ENCODE peak calls at places on chromosome 12, in six cellular contexts. P is AG20443, L is NB4, R is endothelial cell of umbilical vein, Y is hippocampal formation, J is hypothalamus. A is an unnamed sample.

GRCh38 chr12:94171595-94171930 is 23.2 kb downstream of the PLXNC1 start:
- DNase-seq in R (no peak), Y (no peak), J (no peak), P (no peak), L (no peak), A (no peak)

GRCh38 chr12:112347521-112347920 is 34.7 kb downstream of the HECTD4 start:
- DNase-seq in Y (no peak), R (no peak), P (peak; percentile 37), L (peak; percentile 25), J (no peak), A (peak; percentile 90)

GRCh38 chr12:24561411-24561871 is 387.5 kb downstream of the BCAT1 start:
- DNase-seq in R (no peak), L (no peak), J (no peak), Y (no peak), P (peak; percentile 27), A (peak; percentile 82)

GRCh38 chr12:126193190-126193589 is 1128.0 kb downstream of the AACS start:
- DNase-seq in P (no peak), Y (no peak), J (no peak), L (no peak), R (no peak), A (no peak)

GRCh38 chr12:93894391-93895095 is 217.4 kb downstream of the CRADD start:
- DNase-seq in J (peak; percentile 85), P (peak; percentile 70), Y (peak; percentile 69), R (no peak), L (no peak), A (no peak)

GRCh38 chr12:44403185-44403584 is 472.9 kb downstream of the NELL2 start:
- DNase-seq in P (no peak), J (no peak), Y (no peak), R (no peak), L (no peak), A (no peak)

GRCh38 chr12:126663304-126664094 is 1598.3 kb downstream of the AACS start:
- DNase-seq in Y (no peak), J (no peak), R (no peak), P (no peak), L (peak; percentile 58), A (peak; percentile 66)

GRCh38 chr12:49832836-49833421 is 4.7 kb upstream of the NCKAP5L start:
- DNase-seq in R (no peak), P (peak; percentile 58), L (no peak), J (no peak), Y (no peak), A (peak; percentile 13)

GRCh38 chr12:120688527-120689071 is 1.6 kb downstream of the MLEC start:
- DNase-seq in P (peak; percentile 25), R (peak; percentile 72), Y (no peak), L (peak; percentile 84), J (no peak), A (peak; percentile 56)

GRCh38 chr12:95116773-95117172 is 43.4 kb upstream of the NR2C1 start:
- DNase-seq in Y (no peak), L (no peak), J (no peak), R (no peak), P (no peak), A (no peak)

GRCh38 chr12:46187023-46187422 is 81.8 kb downstream of the SLC38A1 start:
- DNase-seq in L (no peak), R (no peak), P (peak; percentile 18), Y (peak; percentile 21), J (no peak), A (no peak)

GRCh38 chr12:87813476-87814234 is 215.5 kb downstream of the C12orf50 start:
- DNase-seq in R (no peak), P (peak; percentile 26), L (no peak), Y (no peak), J (no peak), A (no peak)

GRCh38 chr12:24838531-24838950 is 110.4 kb downstream of the BCAT1 start:
- DNase-seq in Y (no peak), P (peak; percentile 83), L (peak; percentile 83), R (no peak), J (no peak), A (no peak)

GRCh38 chr12:108985750-108986149 is 35.1 kb downstream of the SVOP start:
- DNase-seq in Y (no peak), R (no peak), L (no peak), P (no peak), J (no peak), A (no peak)

GRCh38 chr12:104450700-104451099 is 6.0 kb upstream of the CHST11 start:
- DNase-seq in J (no peak), P (no peak), Y (no peak), R (no peak), L (no peak), A (no peak)

GRCh38 chr12:113658030-113658655 is 186.5 kb upstream of the LHX5 start:
- DNase-seq in J (no peak), L (no peak), P (no peak), R (no peak), Y (no peak), A (peak; percentile 46)

GRCh38 chr12:108694812-108695278 is 36.5 kb downstream of the CORO1C start:
- DNase-seq in J (no peak), R (peak; percentile 53), Y (no peak), P (no peak), L (no peak), A (no peak)

GRCh38 chr12:51938744-51939143 is 12.8 kb upstream of the ACVR1B start:
- DNase-seq in Y (no peak), J (no peak), L (no peak), R (no peak), P (no peak), A (peak; percentile 43)

GRCh38 chr12:53214687-53215455 is 7.8 kb upstream of the ITGB7 start:
- DNase-seq in L (no peak), P (no peak), R (peak; percentile 61), Y (no peak), J (no peak), A (peak; percentile 62)

GRCh38 chr12:52189376-52190174 is 2.2 kb downstream of the KRT80 start:
- DNase-seq in Y (no peak), R (no peak), J (no peak), L (peak; percentile 74), P (peak; percentile 73), A (no peak)

GRCh38 chr12:15143467-15143866 is 77.8 kb downstream of the RERG start:
- DNase-seq in P (no peak), J (no peak), L (no peak), Y (no peak), R (no peak), A (no peak)

GRCh38 chr12:18723752-18724151 is 14.1 kb downstream of the PLCZ1 start:
- DNase-seq in Y (no peak), P (no peak), J (no peak), R (no peak), L (peak; percentile 58), A (no peak)

GRCh38 chr12:6386522-6386921 is 2.6 kb downstream of the LTBR start:
- DNase-seq in J (no peak), Y (no peak), R (no peak), P (no peak), L (no peak), A (no peak)

GRCh38 chr12:131132118-131132892 is 178.6 kb downstream of the ADGRD1 start:
- DNase-seq in Y (no peak), R (no peak), L (peak; percentile 76), J (peak; percentile 23), P (peak; percentile 81), A (peak; percentile 43)

GRCh38 chr12:77151030-77151429 is 85.7 kb upstream of the E2F7 start:
- DNase-seq in P (no peak), R (no peak), Y (no peak), J (no peak), L (no peak), A (peak; percentile 7)

GRCh38 chr12:113422030-113422900 is at the start of gene SDSL:
- DNase-seq in R (peak; percentile 58), L (peak; percentile 99), J (peak; percentile 44), P (peak; percentile 90), Y (peak; percentile 50), A (peak; percentile 89)

GRCh38 chr12:24864796-24865125 is 84.1 kb downstream of the BCAT1 start:
- DNase-seq in J (no peak), Y (no peak), L (no peak), P (peak; percentile 20), R (no peak), A (no peak)

GRCh38 chr12:5648692-5649338 is 216.9 kb downstream of the NTF3 start:
- DNase-seq in L (peak; percentile 17), R (no peak), J (no peak), P (peak; percentile 50), Y (peak; percentile 48), A (peak; percentile 78)

GRCh38 chr12:126219654-126220279 is 1154.5 kb downstream of the AACS start:
- DNase-seq in J (no peak), P (no peak), R (no peak), Y (no peak), L (no peak), A (no peak)

GRCh38 chr12:95216704-95217376 is 427 bp downstream of the FGD6 start:
- DNase-seq in J (no peak), R (peak; percentile 61), L (no peak), Y (no peak), P (no peak), A (peak; percentile 86)

GRCh38 chr12:127781336-127781735 is 485.6 kb upstream of the TMEM132C start:
- DNase-seq in Y (no peak), P (no peak), R (no peak), L (no peak), J (no peak), A (no peak)